ENCODE peak calls at places on chromosomes 7 and 10, in four cellular contexts. O is dorsolateral prefrontal cortex, M is colonic mucosa, X is transverse colon. L is an unnamed sample.

GRCh38 chr10:102342958-102343357 is 52.5 kb upstream of the NFKB2 start:
- DNase-seq in O (no peak), M (no peak), X (no peak), L (no peak)

GRCh38 chr10:45179716-45180115 is 135.7 kb downstream of the OR13A1 start:
- DNase-seq in O (no peak), M (no peak), X (no peak), L (no peak)

GRCh38 chr7:71266912-71267311 is 135.0 kb downstream of the GALNT17 start:
- DNase-seq in O (no peak), M (no peak), X (no peak), L (no peak)

GRCh38 chr10:91340613-91341362 is 69.4 kb upstream of the HECTD2 start:
- DNase-seq in O (peak; percentile 29), M (no peak), X (no peak), L (no peak)

GRCh38 chr7:30625283-30625682 is 30.6 kb downstream of the GARS1 start:
- DNase-seq in O (no peak), M (no peak), X (no peak), L (no peak)

GRCh38 chr7:101614098-101614938 is 14.8 kb downstream of the MYL10 start:
- DNase-seq in O (no peak), M (no peak), X (no peak), L (peak; percentile 37)

GRCh38 chr10:98528166-98528784 is 81.5 kb upstream of the HPS1 start:
- DNase-seq in O (no peak), M (no peak), X (no peak), L (no peak)

GRCh38 chr10:72695496-72695895 is 3.6 kb downstream of the MCU start:
- DNase-seq in O (no peak), M (no peak), X (no peak), L (no peak)

GRCh38 chr7:114502454-114503254 is 88.0 kb downstream of the FOXP2 start:
- DNase-seq in O (no peak), M (peak; percentile 32), X (no peak), L (no peak)

GRCh38 chr7:12607134-12607533 is 36.6 kb downstream of the SCIN start:
- DNase-seq in O (no peak), M (no peak), X (no peak), L (no peak)

GRCh38 chr7:48179631-48180030 is 8.4 kb downstream of the ABCA13 start:
- DNase-seq in O (no peak), M (no peak), X (no peak), L (no peak)

GRCh38 chr7:1464694-1465093 is 5.4 kb upstream of the MICALL2 start:
- DNase-seq in O (no peak), M (no peak), X (no peak), L (no peak)

GRCh38 chr7:101984997-101985645 is 167.7 kb downstream of the CUX1 start:
- DNase-seq in O (no peak), M (no peak), X (no peak), L (no peak)

GRCh38 chr7:18895456-18895855 is 222.0 kb downstream of the TWIST1 start:
- DNase-seq in O (no peak), M (no peak), X (no peak), L (no peak)

GRCh38 chr7:139094596-139094995 is 14.9 kb downstream of the ZC3HAV1 start:
- DNase-seq in O (no peak), M (no peak), X (no peak), L (no peak)

GRCh38 chr7:98467570-98468312 is 66.9 kb upstream of the BAIAP2L1 start:
- DNase-seq in O (no peak), M (no peak), X (no peak), L (no peak)

DNA sequence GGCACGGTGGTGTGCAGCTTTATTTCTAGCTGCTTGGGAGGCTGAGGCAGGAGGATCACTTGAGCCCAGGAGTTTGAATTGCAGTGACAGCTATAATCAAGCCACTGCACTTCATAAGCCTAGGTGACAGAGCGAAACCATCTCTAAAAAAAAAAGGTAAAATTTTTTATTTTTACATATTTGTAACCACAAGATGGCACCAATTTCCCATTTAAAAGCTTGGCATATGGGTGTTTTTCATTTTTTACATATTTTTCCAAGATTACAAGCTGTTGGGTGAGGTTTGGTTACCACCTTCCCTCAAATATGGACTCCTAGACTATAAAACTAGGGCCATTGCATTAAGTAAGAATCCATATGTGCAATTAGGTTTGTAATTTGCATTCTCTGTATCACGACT is 129.2 kb upstream of the ACBD5 start:
- DNase-seq in O (no peak), M (no peak), X (no peak), L (no peak)
- TF ChIP-seq CTCF in O (peak; percentile 17), M (no peak), X (peak; percentile 8), L (no peak)

GRCh38 chr10:86261470-86261869 is 105.1 kb downstream of the GRID1 start:
- DNase-seq in O (no peak), M (no peak), X (no peak), L (no peak)

GRCh38 chr10:86263907-86264306 is 102.7 kb downstream of the GRID1 start:
- DNase-seq in O (peak; percentile 26), M (no peak), X (no peak), L (no peak)

GRCh38 chr10:86261933-86262665 is 104.5 kb downstream of the GRID1 start:
- DNase-seq in O (peak; percentile 73), M (no peak), X (no peak), L (no peak)

GRCh38 chr10:86263209-86263608 is 103.4 kb downstream of the GRID1 start:
- DNase-seq in O (no peak), M (no peak), X (no peak), L (no peak)

GRCh38 chr10:86262671-86263165 is 103.9 kb downstream of the GRID1 start:
- DNase-seq in O (peak; percentile 90), M (no peak), X (no peak), L (no peak)
- H3K4me3 ChIP-seq in O (peak overlapping the region; percentile 38), M (no peak overlapping the region), X (no peak overlapping the region), L (no peak overlapping the region)

GRCh38 chr7:16630654-16631053 is 14.9 kb downstream of the ANKMY2 start:
- DNase-seq in O (no peak), M (no peak), X (no peak), L (no peak)

GRCh38 chr7:16636533-16637173 is 8.9 kb downstream of the ANKMY2 start:
- DNase-seq in O (no peak), M (no peak), X (no peak), L (no peak)

GRCh38 chr7:16637279-16637795 is 8.2 kb downstream of the ANKMY2 start:
- DNase-seq in O (no peak), M (no peak), X (no peak), L (no peak)

GRCh38 chr7:16638282-16639265 is 7.0 kb downstream of the ANKMY2 start:
- DNase-seq in O (no peak), M (no peak), X (no peak), L (no peak)

GRCh38 chr7:16634292-16634738 is 11.2 kb downstream of the ANKMY2 start:
- DNase-seq in O (no peak), M (peak; percentile 43), X (peak; percentile 20), L (no peak)
- H3K27ac ChIP-seq in O (no peak overlapping the region), M (peak overlapping the region; percentile 67), X (peak overlapping the region; percentile 73), L (no peak overlapping the region)

GRCh38 chr10:8096931-8097330 is 42.4 kb downstream of the GATA3 start:
- DNase-seq in O (no peak), M (no peak), X (no peak), L (no peak)

GRCh38 chr10:8088504-8088903 is 34.0 kb downstream of the GATA3 start:
- DNase-seq in O (no peak), M (no peak), X (no peak), L (no peak)

GRCh38 chr10:8095962-8096361 is 41.5 kb downstream of the GATA3 start:
- DNase-seq in O (no peak), M (no peak), X (no peak), L (no peak)

GRCh38 chr10:8092428-8092827 is 37.9 kb downstream of the GATA3 start:
- DNase-seq in O (no peak), M (no peak), X (no peak), L (no peak)
- TF ChIP-seq CTCF in O (no peak), M (no peak), X (no peak), L (no peak)

L was measured in left lung.